ENCODE peak calls at places on chromosomes 6 and 20, in six cellular contexts. E is GM12878, M is fibroblast of mammary gland, N is RWPE1, R is heart right ventricle, K is lower leg skin. J is an unnamed sample.
A peak's percentile ranks its signal among the peaks of the same experiment; 100 is the strongest.

GRCh38 chr6:116764961-116765841 is at the start of gene FAM162B:
- DNase-seq in E (no peak), M (peak; percentile 25), N (peak; percentile 12), R (peak; percentile 79), K (no peak), J (no peak)

GRCh38 chr20:64033981-64034493 is 1.9 kb upstream of the C20orf204 start:
- DNase-seq in E (no peak), M (peak; percentile 57), N (no peak), R (no peak), K (no peak), J (no peak)

GRCh38 chr6:64803470-64804166 is 903.4 kb downstream of the EYS start:
- DNase-seq in E (no peak), M (no peak), N (no peak), R (no peak), K (no peak), J (no peak)

GRCh38 chr6:29811377-29811776 is 16.2 kb upstream of the HLA-G start:
- DNase-seq in E (no peak), M (no peak), N (no peak), R (no peak), K (no peak), J (no peak)

GRCh38 chr6:165884813-165885765 is 222.0 kb upstream of the PDE10A start:
- DNase-seq in E (peak; percentile 5), M (peak; percentile 59), N (peak; percentile 63), R (peak; percentile 82), K (peak; percentile 54), J (peak; percentile 84)

GRCh38 chr6:164861964-164862363 is 447.4 kb downstream of the C6orf118 start:
- DNase-seq in E (no peak), M (no peak), N (no peak), R (no peak), K (no peak), J (no peak)

GRCh38 chr6:7644394-7644793 is 54.4 kb downstream of the SNRNP48 start:
- DNase-seq in E (no peak), M (no peak), N (peak; percentile 82), R (no peak), K (no peak), J (no peak)

GRCh38 chr20:31824125-31824485 is 4.9 kb downstream of the MYLK2 start:
- DNase-seq in E (no peak), M (no peak), N (no peak), R (no peak), K (no peak), J (no peak)

GRCh38 chr6:51866001-51866400 is 221.4 kb downstream of the PKHD1 start:
- DNase-seq in E (no peak), M (no peak), N (no peak), R (no peak), K (no peak), J (no peak)

GRCh38 chr6:159438106-159438505 is 254.9 kb downstream of the SOD2 start:
- DNase-seq in E (no peak), M (no peak), N (no peak), R (no peak), K (no peak), J (no peak)

GRCh38 chr6:14661188-14661587 is 543.6 kb downstream of the CD83 start:
- DNase-seq in E (peak; percentile 47), M (no peak), N (no peak), R (no peak), K (no peak), J (no peak)

GRCh38 chr6:7016238-7016637 is 91.5 kb upstream of the RREB1 start:
- DNase-seq in E (no peak), M (no peak), N (no peak), R (no peak), K (no peak), J (no peak)

GRCh38 chr6:81171991-81172740 is 580.3 kb downstream of the TENT5A start:
- DNase-seq in E (no peak), M (peak; percentile 71), N (no peak), R (no peak), K (peak; percentile 33), J (no peak)

GRCh38 chr20:50224553-50225255 is 34.1 kb downstream of the CEBPB start:
- DNase-seq in E (no peak), M (peak; percentile 97), N (no peak), R (peak; percentile 50), K (peak; percentile 81), J (no peak)
- TF ChIP-seq CTCF in E (no peak), M (peak; percentile 31), N (no peak), R (peak; percentile 32), K (no peak), J (no peak)

GRCh38 chr6:3261921-3262320 is 3.2 kb downstream of the PSMG4 start:
- DNase-seq in E (no peak), M (no peak), N (no peak), R (no peak), K (no peak), J (no peak)
- TF ChIP-seq CTCF in E (no peak), M (no peak), N (no peak), R (no peak), K (no peak), J (no peak)

GRCh38 chr6:658244-658643 is 1.3 kb upstream of the HUS1B start:
- DNase-seq in E (no peak), M (peak; percentile 30), N (no peak), R (no peak), K (no peak), J (no peak)
- TF ChIP-seq CTCF in E (no peak), M (no peak), N (no peak), R (no peak), K (no peak), J (no peak)

GRCh38 chr20:37172836-37173235 is 6.3 kb upstream of the RPN2 start:
- DNase-seq in E (no peak), M (no peak), N (no peak), R (no peak), K (no peak), J (no peak)
- TF ChIP-seq CTCF in E (no peak), M (no peak), N (no peak), R (no peak), K (no peak), J (no peak)

GRCh38 chr6:142372348-142372747 is 70.5 kb downstream of the ADGRG6 start:
- DNase-seq in E (no peak), M (peak; percentile 7), N (peak; percentile 74), R (no peak), K (no peak), J (no peak)
- TF ChIP-seq CTCF in E (no peak), M (no peak), N (no peak), R (no peak), K (no peak), J (no peak)

GRCh38 chr20:46709459-46710148 is at the start of gene SLC2A10:
- DNase-seq in E (no peak), M (peak; percentile 55), N (no peak), R (peak; percentile 72), K (no peak), J (peak; percentile 28)
- TF ChIP-seq CTCF in E (no peak), M (no peak), N (no peak), R (peak; percentile 41), K (no peak), J (no peak)

GRCh38 chr6:34984416-34984815 is 95.4 kb downstream of the ANKS1A start:
- DNase-seq in E (no peak), M (no peak), N (no peak), R (no peak), K (no peak), J (no peak)

GRCh38 chr6:34979994-34980393 is 90.9 kb downstream of the ANKS1A start:
- DNase-seq in E (no peak), M (no peak), N (no peak), R (peak; percentile 23), K (no peak), J (no peak)

GRCh38 chr6:34981951-34982350 is 92.9 kb downstream of the ANKS1A start:
- DNase-seq in E (no peak), M (peak; percentile 19), N (no peak), R (no peak), K (no peak), J (no peak)

GRCh38 chr6:34985236-34985635 is 96.2 kb downstream of the ANKS1A start:
- DNase-seq in E (no peak), M (no peak), N (no peak), R (no peak), K (no peak), J (no peak)

DNA sequence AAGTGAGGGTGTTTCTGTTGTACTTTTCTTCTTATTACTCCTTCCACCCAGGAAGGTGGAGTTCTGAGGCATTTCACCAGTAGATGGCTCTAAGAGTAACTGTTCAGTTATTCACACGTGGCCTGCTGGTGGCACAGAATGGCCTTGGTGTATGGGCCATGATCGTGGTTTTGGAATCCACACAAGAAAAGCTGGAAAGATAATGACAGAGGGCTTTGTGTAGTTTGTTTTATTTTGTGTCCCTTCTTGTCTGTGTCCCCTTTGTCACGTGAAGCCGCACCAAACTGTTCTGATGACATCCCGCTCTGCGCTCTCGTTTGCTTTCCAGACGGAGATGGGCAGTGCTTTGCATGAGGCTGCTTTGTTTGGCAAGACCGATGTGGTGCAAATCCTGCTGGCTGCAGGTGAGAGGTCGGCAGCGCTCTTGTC is 93.4 kb downstream of the ANKS1A start:
- DNase-seq in E (no peak), M (peak; percentile 29), N (no peak), R (no peak), K (no peak), J (no peak)
- TF ChIP-seq CTCF in E (peak; percentile 20), M (peak; percentile 28), N (no peak), R (peak; percentile 43), K (no peak), J (no peak)

GRCh38 chr6:1044040-1044836 is 267.7 kb upstream of the FOXQ1 start:
- DNase-seq in E (no peak), M (no peak), N (no peak), R (no peak), K (no peak), J (no peak)
- TF ChIP-seq CTCF in E (no peak), M (no peak), N (no peak), R (no peak), K (no peak), J (no peak)

DNA sequence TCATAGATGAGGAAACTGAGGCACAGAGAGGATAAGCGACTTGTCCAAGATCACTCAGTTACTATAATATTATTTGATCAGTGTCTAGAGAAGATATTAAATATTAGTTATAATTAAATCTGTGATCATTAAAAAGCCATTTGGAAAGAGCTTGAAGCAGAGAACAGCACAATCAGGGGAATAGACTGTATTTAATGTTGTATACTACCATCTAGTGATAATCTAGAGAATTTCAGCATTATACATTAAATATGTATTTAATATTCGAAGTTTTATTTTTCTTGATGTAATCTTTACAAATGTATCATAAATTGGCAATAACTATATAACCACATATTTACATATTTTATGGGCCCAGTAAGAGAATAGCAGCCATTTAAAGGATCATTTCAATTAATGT is 20.2 kb upstream of the MTCL3 start:
- DNase-seq in E (no peak), M (peak; percentile 50), N (no peak), R (no peak), K (no peak), J (no peak)
- TF ChIP-seq CTCF in E (no peak), M (peak; percentile 33), N (peak; percentile 46), R (peak; percentile 49), K (no peak), J (no peak)

DNA sequence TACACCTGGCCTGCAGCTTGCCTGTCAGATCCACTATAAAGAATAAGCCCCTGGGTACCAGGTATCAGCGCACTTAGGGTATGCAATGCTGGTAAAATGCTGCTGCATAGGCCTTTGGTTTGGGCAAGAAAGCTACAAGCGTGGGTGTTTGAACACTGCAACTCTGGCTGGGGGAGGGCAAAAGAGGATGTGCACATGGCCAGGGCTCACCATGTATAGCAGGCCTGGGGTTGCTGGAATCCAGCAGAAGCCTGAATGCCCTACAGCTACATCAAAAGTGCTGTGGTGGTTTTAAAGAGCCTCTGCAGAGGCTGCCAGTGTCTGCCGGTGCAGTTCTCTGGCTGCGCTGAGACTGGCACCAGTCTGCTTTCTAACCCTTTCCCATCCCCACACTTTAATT is 51.7 kb downstream of the UQCC1 start:
- DNase-seq in E (no peak), M (no peak), N (no peak), R (no peak), K (no peak), J (no peak)
- TF ChIP-seq CTCF in E (no peak), M (no peak), N (no peak), R (no peak), K (no peak), J (no peak)

J was measured in omental fat pad.